ENCODE peak calls at places on chromosomes 6 and 20, in four cellular contexts. X, B, U and K are unnamed samples.

GRCh38 chr6:16420715-16421461 is 182.5 kb downstream of the GMPR start:
- DNase-seq in X (no peak), B (no peak), U (no peak), K (no peak)

GRCh38 chr6:33205172-33206026 is 944 bp downstream of the HSD17B8 start:
- DNase-seq in X (no peak), B (peak; percentile 46), U (peak; percentile 58), K (no peak)

GRCh38 chr20:1472556-1473243 is 6.1 kb upstream of the NSFL1C start:
- DNase-seq in X (no peak), B (no peak), U (no peak), K (no peak)

GRCh38 chr6:127516676-127517273 is 2.4 kb downstream of the MTCL3 start:
- DNase-seq in X (peak; percentile 31), B (peak; percentile 67), U (no peak), K (no peak)

GRCh38 chr20:51380401-51381385 is 161.8 kb downstream of the NFATC2 start:
- DNase-seq in X (no peak), B (no peak), U (peak; percentile 50), K (no peak)

GRCh38 chr6:90284236-90284744 is 12.4 kb downstream of the BACH2 start:
- DNase-seq in X (no peak), B (peak; percentile 62), U (no peak), K (no peak)

GRCh38 chr6:116111552-116112528 is 11.2 kb downstream of the NT5DC1 start:
- DNase-seq in X (no peak), B (peak; percentile 8), U (no peak), K (no peak)

GRCh38 chr6:107630341-107630995 is 140.6 kb downstream of the SOBP start:
- DNase-seq in X (no peak), B (no peak), U (no peak), K (no peak)

GRCh38 chr20:4811661-4812181 is 90.0 kb downstream of the PRND start:
- DNase-seq in X (peak; percentile 88), B (no peak), U (peak; percentile 84), K (no peak)

GRCh38 chr6:111193156-111193555 is 105.9 kb downstream of the SLC16A10 start:
- DNase-seq in X (no peak), B (no peak), U (no peak), K (no peak)

GRCh38 chr6:7166410-7167293 is 58.9 kb downstream of the RREB1 start:
- DNase-seq in X (peak; percentile 62), B (no peak), U (no peak), K (no peak)

GRCh38 chr20:1722513-1723050 is 65.0 kb upstream of the SIRPG start:
- DNase-seq in X (no peak), B (no peak), U (no peak), K (no peak)

GRCh38 chr6:69846770-69847506 is 19.4 kb upstream of the COL19A1 start:
- DNase-seq in X (no peak), B (no peak), U (no peak), K (no peak)

GRCh38 chr6:152143359-152143758 is 335.9 kb downstream of the ESR1 start:
- DNase-seq in X (no peak), B (no peak), U (no peak), K (peak; percentile 44)

GRCh38 chr6:26159417-26160273 is 72.4 kb downstream of the HFE start:
- DNase-seq in X (no peak), B (no peak), U (no peak), K (no peak)

GRCh38 chr20:31517373-31517772 is 3.1 kb downstream of the HM13 start:
- DNase-seq in X (peak; percentile 62), B (peak; percentile 69), U (no peak), K (no peak)

GRCh38 chr6:11865926-11866325 is 87.3 kb upstream of the ADTRP start:
- DNase-seq in X (no peak), B (no peak), U (no peak), K (no peak)

GRCh38 chr6:105992315-105992961 is 93.7 kb upstream of the PRDM1 start:
- DNase-seq in X (peak; percentile 89), B (peak; percentile 84), U (peak; percentile 84), K (peak; percentile 87)

GRCh38 chr20:40750541-40750940 is 61.5 kb upstream of the MAFB start:
- DNase-seq in X (no peak), B (no peak), U (no peak), K (no peak)

GRCh38 chr20:35768731-35769664 is 2.8 kb upstream of the PHF20 start:
- DNase-seq in X (peak; percentile 97), B (peak; percentile 89), U (peak; percentile 99), K (peak; percentile 96)

GRCh38 chr6:168190646-168191443 is 111.8 kb upstream of the FRMD1 start:
- DNase-seq in X (no peak), B (no peak), U (peak; percentile 48), K (no peak)

GRCh38 chr20:58003525-58003924 is 224.9 kb downstream of the ANKRD60 start:
- DNase-seq in X (no peak), B (peak; percentile 51), U (no peak), K (no peak)

GRCh38 chr6:135195045-135195444 is 13.9 kb downstream of the MYB start:
- DNase-seq in X (no peak), B (no peak), U (no peak), K (no peak)

GRCh38 chr6:27545271-27546046 is 72.6 kb upstream of the ZNF184 start:
- DNase-seq in X (no peak), B (no peak), U (no peak), K (no peak)

GRCh38 chr6:2630362-2630761 is 120.4 kb downstream of the MYLK4 start:
- DNase-seq in X (no peak), B (peak; percentile 64), U (no peak), K (peak; percentile 64)

GRCh38 chr6:170117111-170117972 is 173.5 kb downstream of the DLL1 start:
- DNase-seq in X (peak; percentile 19), B (no peak), U (peak; percentile 34), K (peak; percentile 30)

GRCh38 chr6:45780523-45780922 is 235.1 kb downstream of the CLIC5 start:
- DNase-seq in X (no peak), B (no peak), U (no peak), K (no peak)

GRCh38 chr20:51636123-51636522 is 93.6 kb upstream of the NFATC2 start:
- DNase-seq in X (no peak), B (no peak), U (no peak), K (no peak)

GRCh38 chr6:125818659-125819297 is 28.0 kb downstream of the NCOA7 start:
- DNase-seq in X (no peak), B (no peak), U (no peak), K (no peak)

DNA sequence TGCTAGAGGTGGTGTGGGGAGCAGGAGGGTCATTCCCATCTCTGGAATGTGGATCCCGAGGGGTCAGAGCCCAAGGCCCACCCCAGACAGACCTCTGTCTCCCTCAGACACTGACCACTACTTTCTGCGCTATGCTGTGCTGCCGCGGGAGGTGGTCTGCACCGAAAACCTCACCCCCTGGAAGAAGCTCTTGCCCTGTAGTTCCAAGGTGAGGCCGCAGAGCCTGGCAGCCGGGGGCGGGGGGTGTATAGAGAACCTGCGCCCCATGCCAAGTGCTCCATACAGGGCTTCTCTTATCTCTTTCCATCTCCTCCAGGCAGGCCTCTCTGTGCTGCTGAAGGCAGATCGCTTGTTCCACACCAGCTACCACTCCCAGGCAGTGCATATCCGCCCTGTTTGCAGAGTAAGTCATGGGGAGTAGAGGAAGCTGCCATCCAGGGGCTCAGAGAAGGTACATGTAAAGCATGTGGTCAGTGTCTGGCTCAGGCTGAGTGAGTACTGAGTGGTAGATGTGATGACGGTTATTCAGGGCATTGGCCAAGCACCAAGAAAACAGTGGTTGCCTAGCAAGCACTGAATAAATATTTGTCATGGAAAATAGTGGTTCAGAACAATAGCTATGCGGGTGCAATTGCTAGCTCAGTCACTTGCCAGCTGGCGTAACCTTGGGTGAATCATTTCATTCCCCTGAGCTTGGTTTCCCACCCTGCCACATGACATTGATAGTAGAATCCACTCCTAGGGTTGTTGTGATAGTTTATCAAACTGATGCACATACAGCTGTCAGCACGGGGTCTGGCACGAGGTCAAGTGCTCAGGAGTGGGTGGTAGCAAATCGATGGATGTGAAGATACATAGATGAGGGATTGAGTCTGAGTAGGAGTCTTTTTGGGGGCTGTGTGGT is 3.5 kb downstream of the PIGT start:
- DNase-seq in X (peak; percentile 48), B (peak; percentile 72), U (peak; percentile 83), K (no peak)
- TF ChIP-seq POLR2A in X (no peak), B (no peak), U (peak; percentile 29), K (no peak)

GRCh38 chr6:130515306-130515705 is 149.5 kb downstream of the TMEM200A start:
- DNase-seq in X (no peak), B (no peak), U (no peak), K (no peak)

GRCh38 chr6:130520235-130520634 is 154.4 kb downstream of the TMEM200A start:
- DNase-seq in X (no peak), B (no peak), U (no peak), K (no peak)

GRCh38 chr6:130518588-130518987 is 152.8 kb downstream of the TMEM200A start:
- DNase-seq in X (no peak), B (no peak), U (no peak), K (no peak)

GRCh38 chr6:130516604-130517003 is 150.8 kb downstream of the TMEM200A start:
- DNase-seq in X (no peak), B (no peak), U (no peak), K (no peak)

DNA sequence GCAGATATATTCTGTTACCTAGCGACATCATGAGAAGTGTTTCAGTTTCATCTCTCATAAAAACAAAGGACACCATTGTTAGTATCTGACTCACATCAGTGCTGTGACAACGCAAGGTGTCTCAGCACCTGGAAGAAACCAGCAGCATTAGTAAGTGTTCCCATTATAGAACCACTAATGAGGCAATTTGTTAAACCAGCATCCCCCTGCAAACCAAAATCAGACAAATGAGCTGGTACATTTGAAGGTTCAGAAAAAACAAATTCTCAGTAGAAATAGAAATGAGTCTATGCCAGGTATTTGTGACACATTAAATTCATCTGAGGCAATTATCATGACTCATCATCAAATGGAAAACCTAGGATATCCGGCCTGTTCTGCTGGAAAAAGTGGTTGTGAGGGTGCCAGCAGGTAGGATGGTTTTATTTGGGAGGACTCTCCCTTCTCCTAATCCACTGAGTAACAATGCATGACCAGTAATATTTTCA is 151.7 kb downstream of the TMEM200A start:
- DNase-seq in X (no peak), B (no peak), U (no peak), K (no peak)
- TF ChIP-seq EP300 in X (no peak), B (no peak), U (no peak), K (no peak)

GRCh38 chr6:163356743-163357142 is 57.8 kb upstream of the QKI start:
- DNase-seq in X (no peak), B (no peak), U (no peak), K (no peak)

GRCh38 chr6:163354085-163354484 is 60.4 kb upstream of the QKI start:
- DNase-seq in X (peak; percentile 59), B (no peak), U (no peak), K (no peak)

GRCh38 chr6:163355471-163355991 is 59.0 kb upstream of the QKI start:
- DNase-seq in X (peak; percentile 42), B (no peak), U (peak; percentile 82), K (peak; percentile 49)

GRCh38 chr6:163354779-163355431 is 59.6 kb upstream of the QKI start:
- DNase-seq in X (no peak), B (no peak), U (no peak), K (peak; percentile 71)

GRCh38 chr6:163356324-163356723 is 58.2 kb upstream of the QKI start:
- DNase-seq in X (peak; percentile 69), B (no peak), U (peak; percentile 81), K (no peak)
- H3K4me3 ChIP-seq in X (no peak overlapping the region), B (no peak overlapping the region), U (no peak overlapping the region), K (no peak overlapping the region)

DNA sequence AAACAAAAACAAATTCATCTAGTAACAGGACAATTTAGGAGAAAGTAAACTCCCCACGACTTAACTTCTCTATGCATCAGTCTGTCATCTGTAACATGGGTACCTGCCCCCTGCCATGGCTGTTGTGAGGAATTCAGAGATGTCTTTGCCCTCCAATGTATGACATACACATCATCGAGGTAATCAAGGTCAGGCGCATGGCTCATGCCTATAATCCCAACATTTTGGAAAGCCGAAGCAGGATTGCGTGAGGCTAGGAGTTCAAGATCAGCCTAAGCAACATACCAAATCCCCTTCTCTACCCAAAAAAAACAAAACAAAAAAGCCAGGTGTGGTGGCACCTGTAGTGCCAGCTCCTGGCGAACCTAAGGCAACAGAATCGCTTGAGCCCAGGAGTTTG is 9.0 kb downstream of the EEF1A1 start:
- DNase-seq in X (no peak), B (no peak), U (no peak), K (no peak)
- TF ChIP-seq POLR2A in X (no peak), B (no peak), U (no peak), K (no peak)